ENCODE peak calls at places on chromosome 19, in seven cellular contexts. P is NAMALWA; L is stimulated activated CD4-positive, alpha-beta T cell treated with anti-CD3 and anti-CD28 coated beads, Interleukin-4, amount 100 ng/mL, for 1 hour; Q is effector memory CD8-positive, alpha-beta T cell; S is GM12891; R is T follicular helper cell; Y is brain pericyte. W is an unnamed sample.
A peak's percentile ranks its signal among the peaks of the same experiment; 100 is the strongest.

GRCh38 chr19:50668416-50669318 is 19.4 kb downstream of the C19orf81 start:
- DNase-seq in P (no peak), L (no peak), Q (no peak), S (no peak), R (no peak), Y (no peak), W (no peak)

GRCh38 chr19:5128932-5129389 is 160.0 kb downstream of the KDM4B start:
- DNase-seq in P (peak; percentile 35), L (no peak), Q (no peak), S (no peak), R (no peak), Y (no peak), W (peak; percentile 15)

GRCh38 chr19:42081584-42082258 is 5.8 kb downstream of the ZNF574 start:
- DNase-seq in P (peak; percentile 79), L (no peak), Q (no peak), S (no peak), R (no peak), Y (no peak), W (no peak)

GRCh38 chr19:45173816-45174215 is 4.2 kb downstream of the TRAPPC6A start:
- DNase-seq in P (no peak), L (no peak), Q (no peak), S (no peak), R (no peak), Y (no peak), W (no peak)

GRCh38 chr19:6214881-6215541 is 64.8 kb downstream of the MLLT1 start:
- DNase-seq in P (no peak), L (no peak), Q (no peak), S (no peak), R (no peak), Y (no peak), W (no peak)

GRCh38 chr19:19445911-19446361 is 40.5 kb downstream of the GATAD2A start:
- DNase-seq in P (peak; percentile 67), L (no peak), Q (no peak), S (no peak), R (no peak), Y (no peak), W (no peak)

GRCh38 chr19:47156861-47157454 is 26.3 kb downstream of the SAE1 start:
- DNase-seq in P (peak; percentile 47), L (no peak), Q (peak; percentile 4), S (no peak), R (no peak), Y (no peak), W (no peak)

GRCh38 chr19:18107235-18108083 is 9.9 kb downstream of the MAST3 start:
- DNase-seq in P (peak; percentile 90), L (no peak), Q (no peak), S (no peak), R (no peak), Y (no peak), W (no peak)

GRCh38 chr19:56933014-56933705 is 92.6 kb upstream of the PEG3 start:
- DNase-seq in P (no peak), L (no peak), Q (no peak), S (no peak), R (no peak), Y (no peak), W (no peak)

GRCh38 chr19:30664358-30665058 is 292.3 kb downstream of the ZNF536 start:
- DNase-seq in P (peak; percentile 19), L (no peak), Q (no peak), S (no peak), R (no peak), Y (no peak), W (no peak)

GRCh38 chr19:33234092-33234491 is 8.4 kb upstream of the SLC7A10 start:
- DNase-seq in P (no peak), L (no peak), Q (no peak), S (no peak), R (no peak), Y (no peak), W (no peak)

GRCh38 chr19:53102186-53102585 is 1.0 kb downstream of the ZNF160 start:
- DNase-seq in P (peak; percentile 2), L (no peak), Q (no peak), S (no peak), R (no peak), Y (no peak), W (no peak)

GRCh38 chr19:13260883-13261653 is 110.9 kb downstream of the IER2 start:
- DNase-seq in P (peak; percentile 41), L (no peak), Q (no peak), S (peak; percentile 65), R (no peak), Y (no peak), W (no peak)

GRCh38 chr19:42079276-42079669 is 3.3 kb downstream of the ZNF574 start:
- DNase-seq in P (no peak), L (no peak), Q (no peak), S (no peak), R (no peak), Y (no peak), W (no peak)

GRCh38 chr19:14004619-14005380 is 1.3 kb downstream of the RFX1 start:
- DNase-seq in P (peak; percentile 57), L (no peak), Q (no peak), S (no peak), R (no peak), Y (no peak), W (peak; percentile 49)

GRCh38 chr19:44644391-44645016 is 794 bp downstream of the PVR start:
- DNase-seq in P (no peak), L (no peak), Q (no peak), S (peak; percentile 35), R (no peak), Y (no peak), W (no peak)

GRCh38 chr19:42250249-42250665 is 4.7 kb downstream of the ERF start:
- DNase-seq in P (no peak), L (no peak), Q (no peak), S (no peak), R (no peak), Y (no peak), W (no peak)

GRCh38 chr19:42396248-42396541 is 6.1 kb upstream of the CNFN start:
- DNase-seq in P (peak; percentile 37), L (no peak), Q (no peak), S (no peak), R (no peak), Y (no peak), W (no peak)

GRCh38 chr19:7874080-7874856 is at the start of gene PRR36:
- DNase-seq in P (no peak), L (no peak), Q (no peak), S (no peak), R (no peak), Y (no peak), W (no peak)

W was measured in tibial nerve.